ENCODE peak calls at places on chromosomes 12 and 14, in six cellular contexts. X is dorsolateral prefrontal cortex, V is left ventricle myocardium inferior, Q is neural progenitor cell, O is heart left ventricle, Y is brain microvascular endothelial cell. C is an unnamed sample.

GRCh38 chr12:48080821-48081220 is 25.1 kb downstream of the SENP1 start:
- DNase-seq in X (no peak), V (no peak), Q (no peak), O (no peak), Y (no peak), C (no peak)

GRCh38 chr14:52473557-52473956 is 78.7 kb downstream of the TXNDC16 start:
- DNase-seq in X (no peak), V (no peak), Q (peak), O (no peak), Y (no peak), C (peak)

GRCh38 chr12:110289021-110289710 is 8.1 kb downstream of the ATP2A2 start:
- DNase-seq in X (no peak), V (no peak), Q (no peak), O (no peak), Y (no peak), C (no peak)

GRCh38 chr14:56118611-56119181 is 485 bp downstream of the PELI2 start:
- DNase-seq in X (no peak), V (peak), Q (peak), O (peak), Y (no peak), C (no peak)

GRCh38 chr12:97229036-97229435 is 233.6 kb upstream of the RMST start:
- DNase-seq in X (no peak), V (no peak), Q (no peak), O (no peak), Y (no peak), C (no peak)

GRCh38 chr12:121295746-121296617 is 527 bp downstream of the CAMKK2 start:
- DNase-seq in X (no peak), V (peak), Q (peak), O (peak), Y (no peak), C (peak)

GRCh38 chr12:74619886-74620285 is 82.3 kb downstream of the ATXN7L3B start:
- DNase-seq in X (no peak), V (no peak), Q (no peak), O (no peak), Y (no peak), C (no peak)

GRCh38 chr12:28622416-28622815 is 432.2 kb downstream of the CCDC91 start:
- DNase-seq in X (no peak), V (no peak), Q (no peak), O (no peak), Y (peak), C (peak)

GRCh38 chr12:102526701-102527100 is 46.3 kb upstream of the IGF1 start:
- DNase-seq in X (no peak), V (no peak), Q (no peak), O (no peak), Y (no peak), C (no peak)

GRCh38 chr14:63727231-63727735 is 582 bp downstream of the SGPP1 start:
- DNase-seq in X (peak), V (peak), Q (peak), O (peak), Y (peak), C (peak)

GRCh38 chr12:116708826-116709756 is 28.8 kb downstream of the SPRING1 start:
- DNase-seq in X (peak), V (peak), Q (peak), O (peak), Y (peak), C (peak)

GRCh38 chr14:92198804-92199203 is 77.0 kb downstream of the CPSF2 start:
- DNase-seq in X (no peak), V (no peak), Q (no peak), O (no peak), Y (no peak), C (no peak)

GRCh38 chr12:30257614-30258013 is 438.1 kb downstream of the IPO8 start:
- DNase-seq in X (no peak), V (no peak), Q (no peak), O (no peak), Y (peak), C (no peak)

GRCh38 chr12:3381059-3382047 is 109.7 kb upstream of the PRMT8 start:
- DNase-seq in X (no peak), V (no peak), Q (no peak), O (peak), Y (no peak), C (peak)

GRCh38 chr12:68223067-68223747 is 2.4 kb downstream of the IL26 start:
- DNase-seq in X (peak), V (peak), Q (peak), O (peak), Y (peak), C (peak)

GRCh38 chr14:89349196-89350008 is 67.6 kb downstream of the FOXN3 start:
- DNase-seq in X (peak), V (no peak), Q (peak), O (no peak), Y (no peak), C (no peak)

GRCh38 chr12:57772429-57773322 is at the start of gene EEF1AKMT3:
- DNase-seq in X (no peak), V (peak), Q (peak), O (peak), Y (peak), C (peak)

GRCh38 chr12:130761537-130762318 is 45.6 kb upstream of the RIMBP2 start:
- DNase-seq in X (peak), V (peak), Q (peak), O (peak), Y (peak), C (peak)

GRCh38 chr12:103880299-103881142 is 39.5 kb upstream of the NT5DC3 start:
- DNase-seq in X (no peak), V (no peak), Q (no peak), O (no peak), Y (no peak), C (no peak)

GRCh38 chr14:96254696-96255095 is 1.3 kb upstream of the BDKRB1 start:
- DNase-seq in X (no peak), V (no peak), Q (no peak), O (no peak), Y (no peak), C (no peak)

GRCh38 chr12:103884316-103884715 is 43.3 kb upstream of the NT5DC3 start:
- DNase-seq in X (no peak), V (no peak), Q (peak), O (no peak), Y (peak), C (peak)

GRCh38 chr14:95679995-95680735 is 6.1 kb upstream of the TCL1B start:
- DNase-seq in X (no peak), V (no peak), Q (peak), O (no peak), Y (no peak), C (no peak)

GRCh38 chr12:48135027-48135426 is 15.9 kb downstream of the PFKM start:
- DNase-seq in X (no peak), V (no peak), Q (no peak), O (no peak), Y (no peak), C (no peak)

GRCh38 chr12:124294686-124295315 is at the start of gene RFLNA:
- DNase-seq in X (no peak), V (no peak), Q (peak), O (no peak), Y (no peak), C (peak)

GRCh38 chr12:67573456-67573855 is 75.1 kb upstream of the DYRK2 start:
- DNase-seq in X (no peak), V (no peak), Q (no peak), O (no peak), Y (no peak), C (no peak)

GRCh38 chr14:54182419-54183040 is 214.3 kb upstream of the CDKN3 start:
- DNase-seq in X (no peak), V (no peak), Q (no peak), O (no peak), Y (no peak), C (no peak)

GRCh38 chr14:103862393-103862782 is 15.0 kb upstream of the PPP1R13B start:
- DNase-seq in X (no peak), V (no peak), Q (no peak), O (no peak), Y (no peak), C (no peak)

GRCh38 chr14:103859416-103860202 is 12.2 kb upstream of the PPP1R13B start:
- DNase-seq in X (no peak), V (no peak), Q (no peak), O (no peak), Y (no peak), C (no peak)

GRCh38 chr14:103858063-103858820 is 10.9 kb upstream of the PPP1R13B start:
- DNase-seq in X (no peak), V (no peak), Q (no peak), O (no peak), Y (no peak), C (no peak)

GRCh38 chr14:103863245-103863644 is 15.9 kb upstream of the PPP1R13B start:
- DNase-seq in X (no peak), V (no peak), Q (no peak), O (no peak), Y (no peak), C (no peak)

GRCh38 chr14:103861413-103862392 is 14.3 kb upstream of the PPP1R13B start:
- DNase-seq in X (no peak), V (peak), Q (no peak), O (no peak), Y (no peak), C (no peak)
- TF ChIP-seq CTCF in X (no peak), V (no peak), Q (no peak), O (no peak), Y (no peak), C (no peak)

GRCh38 chr14:75685910-75686309 is 24.9 kb downstream of the TTLL5 start:
- DNase-seq in X (no peak), V (no peak), Q (no peak), O (no peak), Y (no peak), C (no peak)

GRCh38 chr14:75690010-75690409 is 29.0 kb downstream of the TTLL5 start:
- DNase-seq in X (no peak), V (no peak), Q (no peak), O (no peak), Y (no peak), C (no peak)

DNA sequence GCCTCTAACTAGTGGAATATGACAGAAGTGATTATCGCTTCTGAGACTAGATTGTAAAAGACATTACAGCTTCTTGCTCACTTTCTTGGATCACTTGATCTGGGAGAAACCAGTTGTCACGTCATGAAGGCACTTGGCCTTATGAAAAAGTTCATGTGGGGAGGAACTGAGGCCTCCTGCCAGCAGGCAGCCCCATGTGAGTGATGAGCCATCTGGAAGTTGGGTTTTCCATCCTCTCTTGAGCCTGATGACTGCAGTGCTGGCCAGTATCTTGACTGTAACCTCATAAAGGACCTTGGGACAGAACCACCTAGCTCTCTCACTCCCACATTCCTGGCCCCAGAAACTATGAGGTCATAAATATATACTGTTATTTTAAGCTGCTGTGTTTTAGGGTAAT is 28.0 kb downstream of the TTLL5 start:
- DNase-seq in X (no peak), V (peak), Q (no peak), O (peak), Y (peak), C (no peak)
- H3K27ac ChIP-seq in X (no peak), V (no peak), Q (no peak), O (no peak), Y (no peak), C (no peak)

DNA sequence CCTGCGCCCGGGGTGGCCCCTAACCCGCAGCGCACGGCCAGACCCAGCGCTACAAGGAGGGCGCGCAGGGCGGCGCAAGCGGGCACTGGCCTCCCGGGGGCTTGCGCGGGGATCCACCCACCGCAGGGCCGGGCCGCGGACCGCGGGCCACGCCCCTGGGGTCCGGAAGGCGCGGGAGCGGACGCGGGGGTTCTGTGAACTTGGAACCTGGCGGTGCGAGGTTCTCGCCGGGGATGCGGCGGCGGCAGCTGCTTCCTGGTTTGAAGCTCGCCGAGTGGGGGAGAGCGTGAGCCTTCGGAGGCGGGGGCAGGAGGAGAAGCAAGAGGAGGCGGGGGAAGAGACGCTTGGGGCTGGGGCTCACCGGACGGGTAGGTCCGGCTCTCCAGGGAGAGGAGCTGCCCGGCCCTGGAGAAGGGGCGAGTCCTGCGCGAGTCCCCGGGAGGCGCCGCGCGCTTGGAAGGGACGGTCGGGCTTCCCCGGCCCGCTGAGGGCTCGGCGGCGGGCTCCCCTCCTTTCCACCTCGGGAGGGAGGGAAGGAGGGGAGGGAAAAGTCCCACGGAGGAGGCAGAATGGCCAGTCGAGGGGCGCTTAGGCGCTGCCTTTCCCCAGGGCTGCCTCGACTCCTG is at the start of gene PRKCH:
- DNase-seq in X (no peak), V (peak), Q (peak), O (peak), Y (peak), C (peak)
- TF ChIP-seq CTCF in X (no peak), V (no peak), Q (peak), O (peak), Y (peak), C (peak)

GRCh38 chr14:105666420-105666819 is 140.0 kb downstream of the TMEM121 start:
- DNase-seq in X (no peak), V (no peak), Q (no peak), O (no peak), Y (no peak), C (no peak)

GRCh38 chr14:105660816-105661531 is 134.6 kb downstream of the TMEM121 start:
- DNase-seq in X (no peak), V (no peak), Q (no peak), O (no peak), Y (no peak), C (no peak)

GRCh38 chr14:105665247-105665950 is 139.0 kb downstream of the TMEM121 start:
- DNase-seq in X (no peak), V (no peak), Q (no peak), O (no peak), Y (no peak), C (no peak)

GRCh38 chr14:105664691-105665090 is 138.3 kb downstream of the TMEM121 start:
- DNase-seq in X (no peak), V (no peak), Q (no peak), O (no peak), Y (no peak), C (no peak)

GRCh38 chr14:105665951-105666277 is 139.5 kb downstream of the TMEM121 start:
- DNase-seq in X (no peak), V (no peak), Q (no peak), O (no peak), Y (no peak), C (no peak)
- H3K27ac ChIP-seq in X (no peak), V (no peak), Q (no peak), O (no peak), Y (no peak), C (no peak)

GRCh38 chr12:108693186-108693585 is 38.1 kb downstream of the CORO1C start:
- DNase-seq in X (no peak), V (no peak), Q (no peak), O (no peak), Y (no peak), C (no peak)

GRCh38 chr12:108690799-108691153 is 40.5 kb downstream of the CORO1C start:
- DNase-seq in X (no peak), V (no peak), Q (no peak), O (no peak), Y (no peak), C (no peak)

GRCh38 chr12:108690191-108690518 is 41.2 kb downstream of the CORO1C start:
- DNase-seq in X (no peak), V (no peak), Q (no peak), O (no peak), Y (no peak), C (no peak)

GRCh38 chr12:108691995-108692808 is 39.1 kb downstream of the CORO1C start:
- DNase-seq in X (peak), V (peak), Q (peak), O (no peak), Y (no peak), C (peak)

GRCh38 chr12:108691154-108691994 is 39.9 kb downstream of the CORO1C start:
- DNase-seq in X (peak), V (peak), Q (peak), O (peak), Y (peak), C (peak)
- TF ChIP-seq CTCF in X (no peak), V (peak), Q (peak), O (peak), Y (peak), C (no peak)

GRCh38 chr14:101843038-101843437 is 81.5 kb downstream of the PPP2R5C start:
- DNase-seq in X (no peak), V (no peak), Q (no peak), O (no peak), Y (no peak), C (no peak)
- H3K27ac ChIP-seq in X (no peak), V (peak), Q (no peak), O (peak), Y (no peak), C (no peak)

GRCh38 chr12:113643575-113643974 is 171.9 kb upstream of the LHX5 start:
- DNase-seq in X (no peak), V (no peak), Q (no peak), O (no peak), Y (no peak), C (no peak)

GRCh38 chr12:113640837-113641236 is 169.2 kb upstream of the LHX5 start:
- DNase-seq in X (no peak), V (no peak), Q (no peak), O (no peak), Y (no peak), C (no peak)

GRCh38 chr12:113641426-113641825 is 169.8 kb upstream of the LHX5 start:
- DNase-seq in X (no peak), V (no peak), Q (no peak), O (no peak), Y (no peak), C (no peak)

GRCh38 chr12:113642216-113642615 is 170.5 kb upstream of the LHX5 start:
- DNase-seq in X (no peak), V (no peak), Q (no peak), O (no peak), Y (no peak), C (no peak)

GRCh38 chr12:113642672-113643071 is 171.0 kb upstream of the LHX5 start:
- DNase-seq in X (no peak), V (no peak), Q (no peak), O (no peak), Y (no peak), C (no peak)
- TF ChIP-seq CTCF in X (no peak), V (no peak), Q (no peak), O (no peak), Y (no peak), C (no peak)

GRCh38 chr12:13091831-13092230 is 11.6 kb downstream of the GSG1 start:
- DNase-seq in X (no peak), V (no peak), Q (no peak), O (no peak), Y (no peak), C (no peak)

GRCh38 chr12:13094349-13094748 is 9.1 kb downstream of the GSG1 start:
- DNase-seq in X (no peak), V (no peak), Q (no peak), O (no peak), Y (no peak), C (no peak)

GRCh38 chr12:13095266-13095995 is 8.0 kb downstream of the GSG1 start:
- DNase-seq in X (no peak), V (no peak), Q (no peak), O (no peak), Y (no peak), C (peak)

GRCh38 chr12:13093850-13094225 is 9.6 kb downstream of the GSG1 start:
- DNase-seq in X (no peak), V (no peak), Q (no peak), O (no peak), Y (no peak), C (peak)

DNA sequence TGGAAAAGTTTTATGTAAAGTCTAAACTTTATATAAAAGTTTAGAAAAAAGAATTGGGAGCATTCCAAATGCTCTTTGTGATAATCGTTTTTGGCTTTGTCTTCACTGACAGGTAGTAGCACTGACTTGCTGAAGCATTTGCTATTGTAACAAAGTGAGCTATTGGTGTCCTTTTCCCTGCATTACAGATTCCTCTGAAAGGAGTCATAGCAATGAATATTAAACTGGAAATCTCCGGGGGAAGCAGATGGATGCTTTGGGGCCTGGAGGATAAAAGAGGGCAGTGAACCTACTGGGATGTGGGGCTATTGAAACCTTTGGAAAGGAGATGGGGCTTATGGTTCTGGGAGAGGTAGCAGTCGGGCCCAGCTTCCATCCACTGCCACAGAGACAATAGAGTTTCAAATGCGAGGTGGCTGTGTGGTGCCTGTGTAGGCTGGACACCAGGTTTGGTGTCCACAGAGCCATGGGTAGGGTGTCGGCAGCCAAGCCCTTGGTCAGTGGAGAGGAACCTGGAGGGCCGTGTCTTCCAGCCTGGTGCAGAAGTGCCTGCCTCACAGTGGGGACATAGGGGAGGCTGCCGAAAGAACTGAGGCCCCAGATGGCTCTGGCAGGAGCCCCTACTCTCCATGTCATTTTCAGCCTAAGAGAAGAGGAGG is 10.1 kb downstream of the GSG1 start:
- DNase-seq in X (no peak), V (no peak), Q (no peak), O (no peak), Y (no peak), C (peak)
- H3K27ac ChIP-seq in X (no peak), V (no peak), Q (no peak), O (no peak), Y (no peak), C (no peak)